ENCODE peak calls at places on chromosome 1, in eight cellular contexts. One of them, this sample, is unnamed.

GRCh38 chr1:86741947-86742572 is 37.7 kb downstream of the SH3GLB1 start:
- DNase-seq in HFFc6: peak; percentile 11
- DNase-seq in choroid plexus epithelial cell: peak; percentile 78
- DNase-seq in SK-N-SH: peak; percentile 21
- DNase-seq in fibroblast of pulmonary artery: peak; percentile 69
- DNase-seq in tibial artery: no peak
- DNase-seq in heart right ventricle: no peak
- DNase-seq in colonic mucosa: no peak
- DNase-seq in this sample: no peak

GRCh38 chr1:17531682-17532487 is 7.6 kb upstream of the ARHGEF10L start:
- DNase-seq in tibial artery: peak; percentile 82
- DNase-seq in fibroblast of pulmonary artery: peak; percentile 75
- DNase-seq in HFFc6: no peak
- DNase-seq in choroid plexus epithelial cell: peak; percentile 45
- DNase-seq in SK-N-SH: no peak
- DNase-seq in colonic mucosa: peak; percentile 90
- DNase-seq in heart right ventricle: peak; percentile 79
- DNase-seq in this sample: no peak

GRCh38 chr1:16418823-16419425 is 18.3 kb downstream of the SPATA21 start:
- DNase-seq in heart right ventricle: no peak
- DNase-seq in fibroblast of pulmonary artery: peak; percentile 35
- DNase-seq in colonic mucosa: no peak
- DNase-seq in HFFc6: no peak
- DNase-seq in tibial artery: no peak
- DNase-seq in SK-N-SH: no peak
- DNase-seq in choroid plexus epithelial cell: peak; percentile 37
- DNase-seq in this sample: no peak

GRCh38 chr1:18922848-18923475 is 20.6 kb upstream of the ALDH4A1 start:
- DNase-seq in colonic mucosa: no peak
- DNase-seq in tibial artery: no peak
- DNase-seq in heart right ventricle: no peak
- DNase-seq in choroid plexus epithelial cell: no peak
- DNase-seq in HFFc6: no peak
- DNase-seq in fibroblast of pulmonary artery: no peak
- DNase-seq in SK-N-SH: no peak
- DNase-seq in this sample: no peak

GRCh38 chr1:208782186-208782585 is 538.0 kb upstream of the PLXNA2 start:
- DNase-seq in fibroblast of pulmonary artery: no peak
- DNase-seq in tibial artery: no peak
- DNase-seq in colonic mucosa: no peak
- DNase-seq in HFFc6: no peak
- DNase-seq in heart right ventricle: no peak
- DNase-seq in SK-N-SH: no peak
- DNase-seq in choroid plexus epithelial cell: no peak
- DNase-seq in this sample: no peak

GRCh38 chr1:240962086-240962485 is 350.1 kb upstream of the GREM2 start:
- DNase-seq in tibial artery: no peak
- DNase-seq in HFFc6: no peak
- DNase-seq in choroid plexus epithelial cell: no peak
- DNase-seq in fibroblast of pulmonary artery: no peak
- DNase-seq in SK-N-SH: no peak
- DNase-seq in heart right ventricle: no peak
- DNase-seq in colonic mucosa: no peak
- DNase-seq in this sample: no peak

GRCh38 chr1:8649875-8650274 is 167.6 kb downstream of the RERE start:
- DNase-seq in colonic mucosa: no peak
- DNase-seq in choroid plexus epithelial cell: no peak
- DNase-seq in SK-N-SH: no peak
- DNase-seq in fibroblast of pulmonary artery: no peak
- DNase-seq in heart right ventricle: no peak
- DNase-seq in HFFc6: no peak
- DNase-seq in tibial artery: no peak
- DNase-seq in this sample: no peak

GRCh38 chr1:117754061-117754969 is 148.5 kb downstream of the TENT5C start:
- DNase-seq in choroid plexus epithelial cell: peak; percentile 79
- DNase-seq in tibial artery: peak; percentile 53
- DNase-seq in SK-N-SH: peak; percentile 61
- DNase-seq in colonic mucosa: peak; percentile 81
- DNase-seq in HFFc6: peak; percentile 46
- DNase-seq in heart right ventricle: no peak
- DNase-seq in fibroblast of pulmonary artery: peak; percentile 73
- DNase-seq in this sample: no peak

GRCh38 chr1:17816511-17816910 is 61.4 kb downstream of the ACTL8 start:
- DNase-seq in SK-N-SH: no peak
- DNase-seq in colonic mucosa: peak; percentile 44
- DNase-seq in fibroblast of pulmonary artery: no peak
- DNase-seq in HFFc6: no peak
- DNase-seq in choroid plexus epithelial cell: no peak
- DNase-seq in tibial artery: no peak
- DNase-seq in heart right ventricle: no peak
- DNase-seq in this sample: no peak

GRCh38 chr1:160438320-160438918 is 38.1 kb downstream of the VANGL2 start:
- DNase-seq in HFFc6: no peak
- DNase-seq in choroid plexus epithelial cell: no peak
- DNase-seq in heart right ventricle: no peak
- DNase-seq in colonic mucosa: no peak
- DNase-seq in SK-N-SH: no peak
- DNase-seq in tibial artery: no peak
- DNase-seq in fibroblast of pulmonary artery: no peak
- DNase-seq in this sample: no peak

GRCh38 chr1:173562813-173563212 is 40.1 kb downstream of the SLC9C2 start:
- DNase-seq in fibroblast of pulmonary artery: no peak
- DNase-seq in HFFc6: no peak
- DNase-seq in colonic mucosa: no peak
- DNase-seq in tibial artery: no peak
- DNase-seq in SK-N-SH: no peak
- DNase-seq in heart right ventricle: no peak
- DNase-seq in choroid plexus epithelial cell: no peak
- DNase-seq in this sample: no peak

GRCh38 chr1:59505596-59506028 is 208.7 kb downstream of the FGGY start:
- DNase-seq in tibial artery: no peak
- DNase-seq in fibroblast of pulmonary artery: no peak
- DNase-seq in colonic mucosa: no peak
- DNase-seq in choroid plexus epithelial cell: no peak
- DNase-seq in heart right ventricle: no peak
- DNase-seq in SK-N-SH: no peak
- DNase-seq in HFFc6: no peak
- DNase-seq in this sample: no peak

GRCh38 chr1:241610056-241610815 is 29.9 kb downstream of the CHML start:
- DNase-seq in tibial artery: no peak
- DNase-seq in SK-N-SH: peak; percentile 8
- DNase-seq in choroid plexus epithelial cell: peak; percentile 61
- DNase-seq in colonic mucosa: peak; percentile 64
- DNase-seq in HFFc6: no peak
- DNase-seq in fibroblast of pulmonary artery: peak; percentile 55
- DNase-seq in heart right ventricle: no peak
- DNase-seq in this sample: no peak

GRCh38 chr1:117686907-117687306 is 81.1 kb downstream of the TENT5C start:
- DNase-seq in HFFc6: peak; percentile 20
- DNase-seq in choroid plexus epithelial cell: peak; percentile 25
- DNase-seq in tibial artery: no peak
- DNase-seq in heart right ventricle: no peak
- DNase-seq in SK-N-SH: no peak
- DNase-seq in fibroblast of pulmonary artery: peak; percentile 67
- DNase-seq in colonic mucosa: no peak
- DNase-seq in this sample: no peak

GRCh38 chr1:52167014-52167753 is 25.3 kb downstream of the ZFYVE9 start:
- DNase-seq in heart right ventricle: no peak
- DNase-seq in HFFc6: no peak
- DNase-seq in SK-N-SH: no peak
- DNase-seq in colonic mucosa: no peak
- DNase-seq in choroid plexus epithelial cell: no peak
- DNase-seq in fibroblast of pulmonary artery: no peak
- DNase-seq in tibial artery: no peak
- DNase-seq in this sample: no peak

GRCh38 chr1:230631477-230631876 is 10.8 kb upstream of the COG2 start:
- DNase-seq in choroid plexus epithelial cell: no peak
- DNase-seq in tibial artery: no peak
- DNase-seq in HFFc6: no peak
- DNase-seq in fibroblast of pulmonary artery: no peak
- DNase-seq in heart right ventricle: no peak
- DNase-seq in SK-N-SH: no peak
- DNase-seq in colonic mucosa: no peak
- DNase-seq in this sample: no peak

GRCh38 chr1:230634384-230634783 is 7.9 kb upstream of the COG2 start:
- DNase-seq in fibroblast of pulmonary artery: no peak
- DNase-seq in tibial artery: no peak
- DNase-seq in heart right ventricle: no peak
- DNase-seq in SK-N-SH: no peak
- DNase-seq in colonic mucosa: no peak
- DNase-seq in HFFc6: no peak
- DNase-seq in choroid plexus epithelial cell: no peak
- DNase-seq in this sample: no peak

GRCh38 chr1:230633469-230633868 is 8.8 kb upstream of the COG2 start:
- DNase-seq in choroid plexus epithelial cell: no peak
- DNase-seq in tibial artery: no peak
- DNase-seq in HFFc6: no peak
- DNase-seq in heart right ventricle: no peak
- DNase-seq in fibroblast of pulmonary artery: no peak
- DNase-seq in SK-N-SH: no peak
- DNase-seq in colonic mucosa: no peak
- DNase-seq in this sample: no peak

GRCh38 chr1:230629511-230629910 is 12.8 kb upstream of the COG2 start:
- DNase-seq in HFFc6: no peak
- DNase-seq in SK-N-SH: no peak
- DNase-seq in choroid plexus epithelial cell: peak; percentile 50
- DNase-seq in colonic mucosa: no peak
- DNase-seq in heart right ventricle: no peak
- DNase-seq in tibial artery: no peak
- DNase-seq in fibroblast of pulmonary artery: no peak
- DNase-seq in this sample: no peak

GRCh38 chr1:230632273-230632873 is 9.9 kb upstream of the COG2 start:
- DNase-seq in SK-N-SH: peak; percentile 36
- DNase-seq in heart right ventricle: no peak
- DNase-seq in colonic mucosa: peak; percentile 30
- DNase-seq in tibial artery: no peak
- DNase-seq in fibroblast of pulmonary artery: peak; percentile 38
- DNase-seq in choroid plexus epithelial cell: peak; percentile 62
- DNase-seq in HFFc6: peak; percentile 29
- DNase-seq in this sample: no peak
- TF ChIP-seq CTCF in SK-N-SH: peak; percentile 65
- TF ChIP-seq CTCF in heart right ventricle: peak; percentile 12
- TF ChIP-seq CTCF in colonic mucosa: peak; percentile 50
- TF ChIP-seq CTCF in tibial artery: peak; percentile 11
- TF ChIP-seq CTCF in fibroblast of pulmonary artery: peak; percentile 56
- TF ChIP-seq CTCF in choroid plexus epithelial cell: peak; percentile 70
- TF ChIP-seq CTCF in HFFc6: peak; percentile 73
- TF ChIP-seq CTCF in this sample: peak; percentile 81

DNA sequence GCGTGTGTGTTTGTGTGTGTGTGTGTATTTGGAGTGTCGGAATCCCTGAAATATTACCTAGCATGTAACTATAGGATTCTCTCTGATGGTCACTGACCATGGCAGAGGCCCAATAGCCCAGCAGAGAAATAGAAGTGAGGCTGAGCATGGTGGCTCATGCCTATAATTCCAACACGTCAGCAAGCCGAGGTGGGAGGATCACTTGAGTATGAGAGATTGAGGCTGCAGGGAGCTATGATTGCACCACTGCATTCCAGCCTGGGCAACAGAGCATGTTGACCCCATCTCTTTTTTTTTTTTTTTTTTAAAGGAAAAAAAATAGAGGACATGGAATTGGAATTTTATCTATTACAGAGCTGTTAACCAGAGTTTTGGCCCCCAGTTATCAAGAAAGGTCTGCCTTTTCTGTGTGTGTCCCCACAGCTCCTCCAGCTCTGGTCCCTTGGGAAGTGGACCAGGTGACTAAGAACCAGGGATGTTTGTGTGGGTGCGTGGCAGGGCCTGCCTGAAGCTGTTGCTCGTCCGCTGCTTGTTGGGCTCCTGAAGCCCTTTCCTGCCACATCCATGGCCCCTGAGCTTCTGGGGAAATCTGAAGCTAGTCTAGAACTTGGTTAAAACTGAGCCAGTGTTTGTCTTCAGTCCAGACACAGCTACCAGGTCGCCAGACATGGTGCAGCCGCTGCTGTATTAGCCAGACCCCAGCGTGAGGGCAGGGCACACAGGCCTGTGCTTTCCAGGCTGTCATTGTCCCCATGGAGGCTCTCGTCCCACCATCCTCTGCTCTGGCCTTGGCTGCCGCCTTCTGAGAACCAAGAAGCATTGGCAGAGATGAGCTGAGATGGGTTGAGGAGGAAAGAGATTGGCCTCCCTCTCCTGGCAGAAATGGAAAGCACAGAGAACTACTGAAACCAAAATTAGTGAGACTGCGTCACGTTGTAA is 25.5 kb downstream of the CAPN9 start:
- DNase-seq in tibial artery: peak; percentile 33
- DNase-seq in HFFc6: peak; percentile 66
- DNase-seq in heart right ventricle: peak; percentile 52
- DNase-seq in fibroblast of pulmonary artery: peak; percentile 50
- DNase-seq in choroid plexus epithelial cell: peak; percentile 86
- DNase-seq in SK-N-SH: peak; percentile 48
- DNase-seq in colonic mucosa: peak; percentile 41
- DNase-seq in this sample: peak; percentile 68
- TF ChIP-seq CTCF in tibial artery: peak; percentile 56
- TF ChIP-seq CTCF in HFFc6: peak; percentile 74
- TF ChIP-seq CTCF in heart right ventricle: peak; percentile 43
- TF ChIP-seq CTCF in fibroblast of pulmonary artery: peak; percentile 43
- TF ChIP-seq CTCF in choroid plexus epithelial cell: peak; percentile 88
- TF ChIP-seq CTCF in SK-N-SH: peak; percentile 28
- TF ChIP-seq CTCF in colonic mucosa: peak; percentile 51
- TF ChIP-seq CTCF in this sample: peak; percentile 84

DNA sequence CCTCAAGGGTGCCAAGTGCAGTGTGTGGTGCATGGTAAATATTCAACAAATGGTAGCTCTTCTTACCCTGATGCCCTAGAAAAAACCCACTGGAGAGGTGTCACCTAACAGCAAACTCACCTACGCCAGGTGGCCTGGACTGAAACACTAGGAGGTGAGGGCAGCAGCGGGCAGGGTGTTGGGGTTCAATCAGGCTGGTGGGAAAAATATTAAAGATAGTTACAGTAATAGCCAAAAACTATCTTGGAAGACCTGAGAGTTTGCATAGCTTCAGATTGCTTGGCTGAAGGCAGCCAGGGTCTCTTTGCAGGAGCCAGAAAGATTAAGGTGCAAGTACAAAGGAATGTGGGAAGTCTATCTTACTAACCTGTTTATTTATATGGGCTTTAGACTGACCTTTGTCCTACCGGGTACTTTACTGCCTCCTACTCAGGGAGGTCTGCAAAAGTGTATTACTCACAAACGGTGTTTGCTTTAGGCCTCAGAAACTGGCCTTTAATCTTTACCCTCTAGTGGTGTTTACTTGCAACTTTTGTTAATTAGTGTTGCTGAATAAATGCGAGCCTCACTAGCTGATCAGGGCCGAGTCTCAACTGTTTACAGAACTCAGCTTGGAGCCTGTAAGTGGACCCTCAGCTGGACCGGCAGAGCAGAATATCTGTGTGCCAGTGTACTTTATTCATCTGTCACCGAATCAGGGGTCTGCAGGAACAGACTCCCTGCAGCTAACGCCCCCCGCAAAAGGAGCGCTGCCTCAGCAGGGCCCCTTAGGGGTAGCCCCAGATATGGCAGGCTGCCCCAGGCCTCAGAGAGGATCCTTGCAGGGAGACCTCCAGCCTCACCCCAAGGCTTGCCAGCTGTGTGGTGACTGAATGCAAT is 63.9 kb downstream of the SYF2 start:
- DNase-seq in fibroblast of pulmonary artery: no peak
- DNase-seq in choroid plexus epithelial cell: no peak
- DNase-seq in tibial artery: no peak
- DNase-seq in HFFc6: no peak
- DNase-seq in colonic mucosa: peak; percentile 69
- DNase-seq in SK-N-SH: no peak
- DNase-seq in heart right ventricle: no peak
- DNase-seq in this sample: no peak
- TF ChIP-seq CTCF in fibroblast of pulmonary artery: no peak
- TF ChIP-seq CTCF in choroid plexus epithelial cell: peak; percentile 4
- TF ChIP-seq CTCF in tibial artery: no peak
- TF ChIP-seq CTCF in HFFc6: no peak
- TF ChIP-seq CTCF in colonic mucosa: no peak
- TF ChIP-seq CTCF in SK-N-SH: no peak
- TF ChIP-seq CTCF in heart right ventricle: no peak
- TF ChIP-seq CTCF in this sample: no peak

GRCh38 chr1:23958810-23959460 is 693 bp upstream of the PNRC2 start:
- DNase-seq in heart right ventricle: peak; percentile 73
- DNase-seq in tibial artery: peak; percentile 92
- DNase-seq in SK-N-SH: peak; percentile 82
- DNase-seq in fibroblast of pulmonary artery: peak; percentile 90
- DNase-seq in HFFc6: peak; percentile 88
- DNase-seq in colonic mucosa: peak; percentile 93
- DNase-seq in choroid plexus epithelial cell: peak; percentile 94
- DNase-seq in this sample: no peak
- TF ChIP-seq CTCF in heart right ventricle: no peak
- TF ChIP-seq CTCF in tibial artery: peak; percentile 46
- TF ChIP-seq CTCF in SK-N-SH: peak; percentile 58
- TF ChIP-seq CTCF in fibroblast of pulmonary artery: peak; percentile 53
- TF ChIP-seq CTCF in HFFc6: peak; percentile 17
- TF ChIP-seq CTCF in colonic mucosa: no peak
- TF ChIP-seq CTCF in choroid plexus epithelial cell: peak; percentile 74
- TF ChIP-seq CTCF in this sample: peak; percentile 76

This sample was measured in chondrocyte.